ENCODE peak calls at places on chromosomes 3 and 15, in nine cellular contexts. N is spleen, M is endodermal cell, X is IMR-90, W is PC-3, I is uterus, C is heart right ventricle, F is brain microvascular endothelial cell, P is cardiac muscle cell. B is an unnamed sample.
A peak's percentile ranks its signal among the peaks of the same experiment; 100 is the strongest.

GRCh38 chr3:126113733-126114132 is 29.8 kb upstream of the SLC41A3 start:
- DNase-seq in I (no peak), W (no peak), C (no peak), N (no peak), P (peak; percentile 30), F (no peak), M (peak; percentile 81), X (no peak), B (no peak)

GRCh38 chr3:169354774-169355501 is 308.6 kb downstream of the MECOM start:
- DNase-seq in C (no peak), F (no peak), X (no peak), W (no peak), P (no peak), I (no peak), M (peak; percentile 54), N (no peak), B (no peak)

GRCh38 chr3:10957976-10958749 is 34.4 kb upstream of the SLC6A1 start:
- DNase-seq in N (no peak), C (peak; percentile 65), W (peak; percentile 38), I (no peak), M (no peak), P (peak; percentile 59), F (no peak), X (no peak), B (no peak)

GRCh38 chr3:156899951-156900350 is 73.8 kb downstream of the LEKR1 start:
- DNase-seq in F (no peak), I (no peak), P (no peak), M (no peak), N (no peak), W (no peak), X (no peak), C (no peak), B (no peak)

GRCh38 chr3:194996746-194997145 is 274.2 kb downstream of the XXYLT1 start:
- DNase-seq in C (no peak), W (no peak), I (no peak), F (no peak), N (no peak), P (no peak), X (no peak), M (peak; percentile 20), B (no peak)

GRCh38 chr3:123479891-123480290 is 31.0 kb upstream of the ADCY5 start:
- DNase-seq in C (no peak), I (no peak), M (no peak), X (no peak), F (no peak), P (no peak), W (no peak), N (peak; percentile 27), B (no peak)

GRCh38 chr3:109685084-109686079 is 348.0 kb upstream of the DPPA4 start:
- DNase-seq in C (peak; percentile 55), M (no peak), X (peak; percentile 99), N (no peak), I (peak; percentile 22), P (no peak), F (peak; percentile 100), W (peak; percentile 99), B (peak; percentile 77)

GRCh38 chr3:53484979-53485378 is 9.4 kb upstream of the CACNA1D start:
- DNase-seq in P (no peak), N (no peak), M (no peak), W (no peak), X (no peak), I (no peak), F (no peak), C (no peak), B (no peak)

GRCh38 chr15:37743826-37744225 is 190.6 kb upstream of the TMCO5A start:
- DNase-seq in W (no peak), F (no peak), N (no peak), C (no peak), X (no peak), P (no peak), M (no peak), I (no peak), B (no peak)

GRCh38 chr15:37744521-37744920 is 189.9 kb upstream of the TMCO5A start:
- DNase-seq in P (no peak), N (no peak), I (no peak), C (no peak), F (no peak), W (no peak), M (no peak), X (no peak), B (no peak)

DNA sequence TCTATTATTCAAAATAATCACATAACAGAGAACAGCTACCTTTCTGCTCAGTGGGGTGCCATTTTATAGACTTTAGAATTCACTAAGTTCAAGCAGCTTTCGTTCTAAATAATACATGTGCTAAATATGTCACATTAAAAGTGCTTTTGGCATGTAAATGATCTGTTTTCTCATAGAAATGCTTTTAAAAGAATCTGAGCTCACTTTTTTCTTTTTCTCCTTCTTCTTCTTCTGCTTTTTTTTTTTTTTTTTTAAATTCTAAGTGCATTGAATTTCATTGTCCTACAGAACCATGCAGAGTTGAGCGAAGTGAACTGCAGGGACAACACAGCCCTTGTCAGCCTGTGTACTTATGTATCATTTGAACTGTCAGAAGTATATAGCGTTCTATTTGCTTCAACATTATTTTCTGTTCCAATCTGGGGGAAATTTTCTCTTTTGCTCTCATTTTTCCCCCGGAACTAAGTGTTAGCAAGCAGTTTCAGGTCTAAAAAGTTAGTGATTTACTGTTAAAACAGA is 193.8 kb upstream of the TMCO5A start:
- DNase-seq in P (no peak), C (no peak), X (no peak), W (no peak), I (no peak), N (no peak), F (no peak), M (no peak), B (no peak)
- H3K4me3 ChIP-seq in P (no peak overlapping the region), C (no peak overlapping the region), X (no peak overlapping the region), W (no peak overlapping the region), I (no peak overlapping the region), N (no peak overlapping the region), F (no peak overlapping the region), M (no peak overlapping the region), B (no peak overlapping the region)

GRCh38 chr3:72919520-72919919 is 31.7 kb downstream of the GXYLT2 start:
- DNase-seq in C (no peak), W (no peak), P (no peak), M (no peak), I (no peak), N (no peak), X (no peak), F (no peak), B (no peak)

DNA sequence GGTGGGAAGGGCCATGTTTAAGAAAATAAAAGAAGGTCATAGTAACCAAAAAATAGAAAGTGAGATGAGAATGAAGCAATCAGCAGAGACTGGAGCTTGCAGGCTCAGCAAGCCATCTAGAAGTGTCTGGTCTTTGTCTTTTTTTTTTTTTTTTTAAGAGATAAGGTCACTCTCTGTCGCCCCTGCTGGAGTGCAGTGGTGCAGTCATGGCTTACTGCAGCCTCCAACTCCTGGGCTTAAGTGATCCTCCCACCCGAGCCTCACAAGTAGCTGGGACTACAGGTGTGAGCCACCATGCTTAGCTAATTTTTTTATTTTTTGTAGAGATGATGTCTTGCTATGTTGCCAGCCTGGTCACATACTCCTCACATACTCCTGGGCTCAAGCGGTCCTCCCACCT is 36.2 kb downstream of the GXYLT2 start:
- DNase-seq in M (peak; percentile 58), F (no peak), C (no peak), X (no peak), W (no peak), P (no peak), N (no peak), I (no peak), B (no peak)
- TF ChIP-seq CTCF in M (peak; percentile 68), F (peak; percentile 34), C (no peak), X (no peak), W (peak; percentile 37), P (peak; percentile 17), N (no peak), I (no peak), B (no peak)

GRCh38 chr3:128480278-128480677 is 12.7 kb downstream of the GATA2 start:
- DNase-seq in F (no peak), N (no peak), I (peak; percentile 36), P (no peak), W (no peak), X (no peak), C (no peak), M (no peak), B (no peak)

GRCh38 chr3:128480717-128481437 is 12.1 kb downstream of the GATA2 start:
- DNase-seq in I (peak; percentile 38), F (no peak), C (no peak), W (no peak), M (no peak), P (no peak), N (peak; percentile 79), X (no peak), B (no peak)

GRCh38 chr3:128479558-128480086 is 12.9 kb upstream of the DNAJB8 start:
- DNase-seq in W (no peak), C (no peak), M (no peak), F (no peak), P (no peak), I (no peak), X (no peak), N (no peak), B (no peak)

GRCh38 chr3:128476659-128477058 is 10.0 kb upstream of the DNAJB8 start:
- DNase-seq in M (no peak), I (no peak), W (no peak), C (no peak), X (no peak), F (no peak), P (no peak), N (no peak), B (no peak)

DNA sequence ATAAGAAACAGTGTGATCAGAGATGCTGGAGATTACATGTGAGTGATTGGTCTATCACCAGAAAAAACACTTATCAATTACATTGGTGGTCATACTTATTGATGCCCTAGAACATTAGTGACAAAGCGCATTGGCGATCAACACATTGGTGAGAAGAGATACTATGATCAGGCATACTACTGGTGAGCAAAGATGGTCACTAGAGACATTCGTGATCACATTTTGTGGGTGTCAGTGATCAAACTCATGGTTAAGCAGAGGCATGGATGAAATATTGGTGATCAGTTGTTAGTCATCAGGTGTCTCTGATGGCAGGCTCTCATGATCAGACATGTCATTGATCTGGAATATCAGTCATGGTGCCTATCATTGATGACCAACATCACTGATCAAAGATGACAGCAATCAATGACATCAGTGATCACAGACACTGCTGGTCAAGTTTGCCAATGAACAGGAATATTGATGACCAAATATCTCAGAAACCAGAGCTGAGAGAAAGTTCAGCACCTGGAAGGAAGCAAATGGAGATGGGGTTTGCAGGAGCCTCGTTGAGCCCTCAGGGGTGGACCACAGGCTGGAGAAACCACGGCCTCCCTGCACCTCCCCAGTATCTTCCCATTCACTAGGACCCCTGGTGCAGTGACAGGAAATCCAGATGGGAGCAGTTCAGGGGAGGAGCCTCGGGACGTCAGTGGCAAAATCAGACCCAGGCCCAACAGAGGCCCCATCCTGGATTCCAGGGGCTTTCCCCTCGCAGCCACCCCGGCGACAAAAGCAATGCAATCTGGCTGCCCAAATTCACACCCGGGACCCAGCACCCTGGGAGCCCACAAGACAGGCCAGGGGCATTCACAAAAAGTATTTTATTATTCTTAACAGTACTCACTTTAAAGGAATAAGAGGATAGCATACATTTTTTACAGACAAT is 12.2 kb upstream of the DNAJB8 start:
- DNase-seq in X (no peak), I (no peak), C (no peak), P (no peak), F (no peak), N (no peak), W (no peak), M (no peak), B (no peak)
- H3K27me3 ChIP-seq in X (peaks cover 21% of the 10 kb centered on the region), I (no peaks in the 10 kb centered on the region), C (peaks cover 22% of the 10 kb centered on the region), P (peaks cover 74% of the 10 kb centered on the region), F (peaks cover 51% of the 10 kb centered on the region), N (peaks cover 17% of the 10 kb centered on the region), W (no peaks in the 10 kb centered on the region), M (peaks cover 100% of the 10 kb centered on the region), B (no peaks in the 10 kb centered on the region)

DNA sequence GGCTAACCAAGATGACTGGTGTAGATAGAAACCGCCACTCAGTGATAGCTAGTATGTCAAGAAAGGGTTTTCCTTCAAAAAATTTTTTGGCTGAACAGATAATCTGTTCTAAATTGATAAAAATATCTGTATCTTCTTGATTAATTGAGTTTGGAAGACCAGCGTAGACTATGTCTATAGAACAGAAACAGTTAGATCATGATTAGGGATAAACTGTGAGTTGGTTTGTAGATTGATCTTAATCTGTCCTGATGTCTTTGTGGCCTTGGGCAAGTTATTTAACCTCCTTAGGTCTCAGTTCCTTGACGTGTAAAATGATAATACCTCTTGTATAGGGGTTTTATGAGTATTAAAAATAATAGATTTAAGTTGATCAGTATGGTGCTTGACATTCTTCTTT is 4.7 kb downstream of the NFKBIZ start:
- DNase-seq in P (no peak), I (no peak), M (no peak), C (no peak), N (no peak), W (no peak), X (no peak), F (no peak), B (no peak)
- H3K4me3 ChIP-seq in P (no peak overlapping the region), I (no peak overlapping the region), M (no peak overlapping the region), C (no peak overlapping the region), N (peak overlapping the region; percentile 79), W (no peak overlapping the region), X (no peak overlapping the region), F (no peak overlapping the region), B (no peak overlapping the region)